ENCODE peak calls at places on chromosomes 6 and 20, in seven cellular contexts. E is A549, C is tibial nerve, Z is GM12878, V is AG04450, J is BJ, Q is cardiac fibroblast. K is an unnamed sample.

GRCh38 chr6:146305098-146305497 is 238.5 kb upstream of the RAB32 start:
- DNase-seq in E (no peak), C (no peak), Z (no peak), V (no peak), J (no peak), Q (peak; percentile 9), K (no peak)

GRCh38 chr6:44396968-44397367 is 9.5 kb downstream of the CDC5L start:
- DNase-seq in E (no peak), C (no peak), Z (no peak), V (no peak), J (no peak), Q (no peak), K (no peak)

GRCh38 chr6:5751525-5752252 is 255.0 kb downstream of the NRN1 start:
- DNase-seq in E (no peak), C (no peak), Z (no peak), V (no peak), J (no peak), Q (peak; percentile 36), K (no peak)

GRCh38 chr6:144008501-144009245 is 614 bp upstream of the PLAGL1 start:
- DNase-seq in E (peak; percentile 7), C (no peak), Z (no peak), V (no peak), J (no peak), Q (peak; percentile 17), K (no peak)

GRCh38 chr6:63790334-63790733 is 154.7 kb downstream of the PHF3 start:
- DNase-seq in E (no peak), C (no peak), Z (no peak), V (no peak), J (no peak), Q (no peak), K (no peak)

GRCh38 chr6:26232306-26232949 is 132.6 kb upstream of the BTN3A2 start:
- DNase-seq in E (no peak), C (no peak), Z (no peak), V (no peak), J (no peak), Q (no peak), K (no peak)

GRCh38 chr20:4569882-4570281 is 151.8 kb upstream of the PRND start:
- DNase-seq in E (no peak), C (no peak), Z (no peak), V (no peak), J (no peak), Q (no peak), K (no peak)

GRCh38 chr6:5746392-5747140 is 260.2 kb downstream of the NRN1 start:
- DNase-seq in E (peak; percentile 3), C (no peak), Z (no peak), V (no peak), J (no peak), Q (no peak), K (no peak)

GRCh38 chr6:33965766-33966165 is 162.0 kb upstream of the MLN start:
- DNase-seq in E (no peak), C (no peak), Z (no peak), V (no peak), J (no peak), Q (no peak), K (no peak)

GRCh38 chr6:166005846-166006592 is 161.6 kb downstream of the TBXT start:
- DNase-seq in E (peak; percentile 93), C (no peak), Z (no peak), V (no peak), J (no peak), Q (peak; percentile 89), K (no peak)

GRCh38 chr6:87922947-87923330 is 124.7 kb upstream of the SPACA1 start:
- DNase-seq in E (no peak), C (no peak), Z (peak; percentile 86), V (no peak), J (no peak), Q (no peak), K (no peak)

GRCh38 chr6:31122803-31123706 is 2.8 kb upstream of the CDSN start:
- DNase-seq in E (peak; percentile 73), C (no peak), Z (no peak), V (peak; percentile 77), J (no peak), Q (peak; percentile 97), K (peak; percentile 69)

GRCh38 chr6:165846123-165846966 is 183.3 kb upstream of the PDE10A start:
- DNase-seq in E (no peak), C (no peak), Z (no peak), V (no peak), J (no peak), Q (no peak), K (no peak)

GRCh38 chr6:71486466-71486865 is 197.9 kb downstream of the OGFRL1 start:
- DNase-seq in E (no peak), C (no peak), Z (no peak), V (no peak), J (no peak), Q (no peak), K (no peak)

GRCh38 chr20:22688485-22688884 is 104.1 kb upstream of the FOXA2 start:
- DNase-seq in E (no peak), C (no peak), Z (no peak), V (no peak), J (no peak), Q (no peak), K (no peak)

GRCh38 chr6:157753291-157753690 is 69.8 kb upstream of the SNX9 start:
- DNase-seq in E (no peak), C (no peak), Z (no peak), V (no peak), J (peak; percentile 55), Q (no peak), K (no peak)

GRCh38 chr6:121465101-121465500 is 29.7 kb downstream of the GJA1 start:
- DNase-seq in E (no peak), C (no peak), Z (no peak), V (no peak), J (no peak), Q (no peak), K (no peak)

GRCh38 chr6:39880521-39881048 is 53.7 kb downstream of the MOCS1 start:
- DNase-seq in E (no peak), C (no peak), Z (no peak), V (no peak), J (no peak), Q (no peak), K (no peak)

GRCh38 chr6:71204741-71205140 is 83.9 kb upstream of the OGFRL1 start:
- DNase-seq in E (no peak), C (no peak), Z (no peak), V (no peak), J (no peak), Q (no peak), K (no peak)

DNA sequence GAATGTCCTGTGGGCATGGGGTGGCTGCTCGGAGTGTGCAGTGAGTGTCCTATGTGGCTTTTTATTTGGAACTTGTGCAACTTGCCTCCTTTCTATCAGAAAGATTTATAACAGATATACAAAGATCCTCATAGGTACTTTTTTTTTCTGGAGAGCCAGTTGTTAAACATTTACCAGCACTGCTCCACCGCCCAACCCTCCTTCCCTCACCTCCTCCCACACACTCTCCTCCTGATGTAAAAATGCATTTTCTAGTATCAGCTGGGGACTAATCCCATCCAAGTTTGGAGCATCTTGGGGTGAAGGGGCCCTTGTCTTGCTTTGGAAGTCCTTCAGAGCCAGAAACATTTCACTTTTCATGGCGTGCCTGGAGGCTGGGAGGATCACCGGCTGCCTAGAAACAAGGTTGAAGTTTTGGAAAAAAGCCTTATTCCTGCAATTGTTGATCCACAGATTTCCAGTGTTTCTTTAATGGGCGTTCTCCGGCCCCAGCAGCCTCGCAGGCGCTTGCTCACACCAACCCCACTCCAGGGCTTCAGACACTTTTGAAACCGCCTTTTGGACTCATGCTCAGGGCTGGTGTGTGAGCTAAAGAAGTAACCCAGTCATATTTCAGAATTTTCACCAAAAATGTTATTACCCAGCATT is 165.1 kb upstream of the AFDN start:
- DNase-seq in E (no peak), C (no peak), Z (no peak), V (no peak), J (no peak), Q (no peak), K (no peak)
- TF ChIP-seq CTCF in E (no peak), C (no peak), Z (no peak), V (no peak), J (no peak), Q (no peak), K (no peak)

DNA sequence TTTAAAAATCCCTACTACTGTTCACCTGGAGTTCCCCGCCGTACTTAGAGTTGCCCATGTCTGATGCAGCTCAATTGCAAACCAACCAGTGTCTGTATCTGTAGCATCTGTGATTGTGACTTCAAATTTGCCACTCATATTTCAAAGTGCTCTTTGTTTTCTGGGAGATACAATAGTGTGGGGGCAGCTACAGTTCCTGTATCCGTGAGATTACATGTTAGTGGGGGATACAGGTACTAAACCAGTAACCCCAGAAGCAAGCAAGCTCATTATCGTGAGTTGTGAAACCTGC is 140.9 kb downstream of the ANKRD60 start:
- DNase-seq in E (no peak), C (no peak), Z (no peak), V (no peak), J (no peak), Q (no peak), K (no peak)
- TF ChIP-seq CTCF in E (no peak), C (no peak), Z (no peak), V (no peak), J (no peak), Q (no peak), K (no peak)

DNA sequence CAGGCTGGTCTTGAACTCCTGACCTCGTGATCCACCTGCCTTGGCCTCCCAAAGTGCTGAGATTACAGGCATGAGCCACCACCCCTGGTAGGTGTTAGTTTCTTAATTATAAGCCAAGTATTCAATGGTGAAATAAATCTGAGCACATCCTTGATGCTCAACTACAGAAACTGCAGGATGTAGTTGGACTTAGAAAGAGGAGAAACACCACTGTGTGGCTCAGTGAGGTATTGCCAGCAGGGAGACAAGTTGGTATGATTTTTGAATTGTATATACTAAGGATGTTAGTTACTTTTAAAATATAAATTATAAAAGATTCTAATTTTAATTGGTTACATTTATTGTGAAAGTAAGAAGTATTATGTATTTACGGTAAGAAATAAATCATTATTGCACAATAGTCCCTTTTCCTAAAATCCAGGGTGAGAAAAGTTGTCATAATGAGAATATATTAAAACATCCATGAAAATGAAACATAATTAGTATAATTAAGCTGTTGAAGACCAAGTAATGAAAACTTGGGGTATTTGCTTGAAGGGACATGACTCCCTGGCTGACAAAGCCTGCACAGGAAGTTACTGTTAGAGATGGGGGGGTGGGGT is 17.6 kb downstream of the SLC18B1 start:
- DNase-seq in E (peak; percentile 22), C (no peak), Z (no peak), V (no peak), J (no peak), Q (peak; percentile 56), K (peak; percentile 17)
- TF ChIP-seq CTCF in E (no peak), C (no peak), Z (peak; percentile 42), V (peak; percentile 73), J (peak; percentile 45), Q (peak; percentile 45), K (peak; percentile 52)

GRCh38 chr6:163120223-163120622 is 294.3 kb upstream of the QKI start:
- DNase-seq in E (no peak), C (no peak), Z (no peak), V (no peak), J (no peak), Q (no peak), K (no peak)
- TF ChIP-seq CTCF in E (no peak), C (no peak), Z (no peak), V (no peak), J (no peak), Q (no peak), K (no peak)

GRCh38 chr20:25013478-25014380 is 21.2 kb upstream of the APMAP start:
- DNase-seq in E (no peak), C (no peak), Z (no peak), V (no peak), J (no peak), Q (no peak), K (no peak)
- TF ChIP-seq CTCF in E (no peak), C (no peak), Z (no peak), V (no peak), J (no peak), Q (no peak), K (no peak)

K was measured in AG09309.